ENCODE peak calls at places on chromosomes 4 and X, in nine cellular contexts. V, I, Z, J, Y, D, C, R and O are unnamed samples.

GRCh38 chr4:113394730-113395530 is 345.5 kb downstream of the ANK2 start:
- DNase-seq in V (peak; percentile 84), I (peak; percentile 37), Z (peak; percentile 1), J (peak; percentile 79), Y (peak; percentile 89), D (peak; percentile 93), C (peak; percentile 90), R (peak; percentile 89), O (peak; percentile 59)

GRCh38 chrX:134004038-134004437 is 18.6 kb upstream of the GPC3 start:
- DNase-seq in V (no peak), I (no peak), Z (no peak), J (no peak), Y (peak; percentile 70), D (no peak), C (no peak), R (no peak), O (no peak)

GRCh38 chr4:76977731-76978350 is 28.3 kb downstream of the SEPTIN11 start:
- DNase-seq in V (peak; percentile 82), I (no peak), Z (no peak), J (no peak), Y (peak; percentile 83), D (no peak), C (no peak), R (peak; percentile 71), O (no peak)

GRCh38 chr4:637536-637935 is 12.2 kb downstream of the PDE6B start:
- DNase-seq in V (no peak), I (no peak), Z (no peak), J (no peak), Y (no peak), D (no peak), C (no peak), R (no peak), O (no peak)

GRCh38 chr4:102717448-102718092 is 43.2 kb downstream of the MANBA start:
- DNase-seq in V (peak; percentile 18), I (no peak), Z (no peak), J (no peak), Y (peak; percentile 26), D (peak; percentile 35), C (no peak), R (peak; percentile 46), O (no peak)

GRCh38 chrX:45479835-45480422 is 279.3 kb upstream of the DIPK2B start:
- DNase-seq in V (peak; percentile 87), I (no peak), Z (no peak), J (no peak), Y (peak; percentile 95), D (peak; percentile 13), C (no peak), R (peak; percentile 89), O (peak; percentile 81)

GRCh38 chr4:154314248-154314647 is 177.4 kb downstream of the DCHS2 start:
- DNase-seq in V (peak; percentile 4), I (no peak), Z (no peak), J (no peak), Y (peak; percentile 75), D (peak; percentile 35), C (peak; percentile 43), R (peak; percentile 40), O (peak; percentile 11)

GRCh38 chr4:6334203-6334887 is 64.7 kb downstream of the WFS1 start:
- DNase-seq in V (no peak), I (no peak), Z (no peak), J (no peak), Y (no peak), D (no peak), C (no peak), R (no peak), O (no peak)

GRCh38 chr4:1249731-1250526 is 999 bp upstream of the CTBP1 start:
- DNase-seq in V (peak; percentile 25), I (no peak), Z (no peak), J (no peak), Y (no peak), D (peak; percentile 50), C (peak; percentile 66), R (no peak), O (no peak)

GRCh38 chr4:76053730-76054129 is 17.9 kb upstream of the CXCL11 start:
- DNase-seq in V (no peak), I (no peak), Z (no peak), J (no peak), Y (no peak), D (no peak), C (no peak), R (no peak), O (no peak)

GRCh38 chrX:7316887-7317286 is 168.9 kb upstream of the PUDP start:
- DNase-seq in V (peak; percentile 35), I (no peak), Z (no peak), J (no peak), Y (peak; percentile 62), D (no peak), C (no peak), R (no peak), O (no peak)

GRCh38 chrX:23826653-23827052 is 43.7 kb downstream of the SAT1 start:
- DNase-seq in V (no peak), I (no peak), Z (no peak), J (no peak), Y (no peak), D (no peak), C (no peak), R (no peak), O (no peak)

GRCh38 chrX:9282325-9282724 is 182.5 kb upstream of the TBL1X start:
- DNase-seq in V (no peak), I (no peak), Z (no peak), J (no peak), Y (no peak), D (no peak), C (no peak), R (no peak), O (no peak)

GRCh38 chrX:108464604-108465003 is 25.0 kb downstream of the COL4A5 start:
- DNase-seq in V (peak; percentile 76), I (no peak), Z (no peak), J (no peak), Y (no peak), D (no peak), C (peak; percentile 58), R (no peak), O (no peak)

GRCh38 chrX:53383376-53384087 is 38.9 kb downstream of the SMC1A start:
- DNase-seq in V (no peak), I (no peak), Z (no peak), J (no peak), Y (no peak), D (no peak), C (no peak), R (no peak), O (no peak)

GRCh38 chr4:54318904-54319303 is 89.8 kb downstream of the PDGFRA start:
- DNase-seq in V (peak; percentile 44), I (no peak), Z (no peak), J (no peak), Y (peak; percentile 62), D (peak; percentile 75), C (peak; percentile 84), R (peak; percentile 33), O (peak; percentile 3)

GRCh38 chr4:106775636-106776035 is 260.5 kb downstream of the DKK2 start:
- DNase-seq in V (no peak), I (no peak), Z (no peak), J (no peak), Y (no peak), D (no peak), C (no peak), R (no peak), O (no peak)

GRCh38 chrX:41105005-41105404 is 19.8 kb downstream of the USP9X start:
- DNase-seq in V (no peak), I (no peak), Z (no peak), J (no peak), Y (no peak), D (no peak), C (no peak), R (no peak), O (no peak)

GRCh38 chr4:121851354-121851753 is 18.9 kb downstream of the BBS7 start:
- DNase-seq in V (no peak), I (no peak), Z (no peak), J (no peak), Y (no peak), D (no peak), C (no peak), R (no peak), O (no peak)

GRCh38 chr4:128847074-128847724 is 37.7 kb downstream of the JADE1 start:
- DNase-seq in V (no peak), I (no peak), Z (no peak), J (peak; percentile 49), Y (peak; percentile 38), D (no peak), C (no peak), R (peak; percentile 27), O (no peak)

GRCh38 chrX:10492250-10492649 is 128.1 kb downstream of the MID1 start:
- DNase-seq in V (no peak), I (no peak), Z (no peak), J (no peak), Y (no peak), D (no peak), C (no peak), R (no peak), O (no peak)

GRCh38 chr4:151567056-151567455 is 158.1 kb downstream of the FHIP1A start:
- DNase-seq in V (no peak), I (no peak), Z (no peak), J (peak; percentile 71), Y (no peak), D (no peak), C (no peak), R (no peak), O (no peak)

GRCh38 chr4:37644962-37645361 is 41.2 kb downstream of the RELL1 start:
- DNase-seq in V (peak; percentile 71), I (no peak), Z (no peak), J (no peak), Y (peak; percentile 81), D (no peak), C (no peak), R (no peak), O (no peak)

GRCh38 chr4:65393078-65393477 is 277.2 kb downstream of the EPHA5 start:
- DNase-seq in V (no peak), I (no peak), Z (no peak), J (no peak), Y (no peak), D (no peak), C (no peak), R (no peak), O (no peak)